ENCODE peak calls at places on chromosomes 7 and 10, in eight cellular contexts. W is lung, G is bronchial epithelial cell, F is right lobe of liver, U is fibroblast of lung, V is breast epithelium, X is fibroblast of pulmonary artery, A is A549. D is an unnamed sample.

GRCh38 chr10:79491171-79491835 is 21.0 kb upstream of the EIF5AL1 start:
- DNase-seq in W (no peak), V (no peak), F (no peak), A (no peak), U (no peak), G (no peak), X (no peak), D (no peak)

GRCh38 chr7:82044497-82045080 is 274.7 kb upstream of the HGF start:
- DNase-seq in A (no peak), V (no peak), G (peak), F (no peak), X (peak), U (peak), W (peak), D (peak)

GRCh38 chr10:63829020-63829419 is 307.8 kb downstream of the REEP3 start:
- DNase-seq in F (no peak), X (peak), W (no peak), G (peak), U (no peak), A (no peak), V (no peak), D (no peak)

GRCh38 chr10:79375321-79376077 is 28.2 kb downstream of the PPIF start:
- DNase-seq in A (no peak), X (peak), G (peak), F (peak), W (no peak), U (peak), V (peak), D (peak)

GRCh38 chr10:132746801-132747625 is 38.9 kb downstream of the NKX6-2 start:
- DNase-seq in G (no peak), A (no peak), V (no peak), F (no peak), X (no peak), W (no peak), U (no peak), D (no peak)

GRCh38 chr10:62562101-62562500 is 187.9 kb downstream of the ZNF365 start:
- DNase-seq in W (no peak), X (no peak), G (no peak), A (no peak), V (no peak), F (no peak), U (no peak), D (no peak)

GRCh38 chr7:92968502-92968901 is 132.1 kb upstream of the CDK6 start:
- DNase-seq in V (no peak), W (no peak), U (no peak), G (peak), F (no peak), X (no peak), A (no peak), D (no peak)

GRCh38 chr10:14016011-14016536 is 314.6 kb downstream of the FRMD4A start:
- DNase-seq in X (peak), G (no peak), F (no peak), U (peak), W (peak), V (no peak), A (no peak), D (no peak)

GRCh38 chr10:103818110-103818509 is 37.3 kb downstream of the SH3PXD2A start:
- DNase-seq in U (peak), V (no peak), X (no peak), F (peak), A (no peak), W (no peak), G (no peak), D (no peak)

GRCh38 chr7:70092314-70093303 is 494.3 kb downstream of the AUTS2 start:
- DNase-seq in G (no peak), X (peak), W (no peak), A (no peak), V (no peak), F (no peak), U (peak), D (peak)

GRCh38 chr7:21941570-21942224 is 4.0 kb downstream of the CDCA7L start:
- DNase-seq in X (peak), U (peak), V (no peak), F (no peak), W (no peak), G (peak), A (no peak), D (peak)

GRCh38 chr10:1211844-1212570 is 155.8 kb downstream of the WDR37 start:
- DNase-seq in A (no peak), X (no peak), G (no peak), U (no peak), V (no peak), F (no peak), W (no peak), D (no peak)

GRCh38 chr10:1213252-1213651 is 157.1 kb downstream of the WDR37 start:
- DNase-seq in F (no peak), X (no peak), W (no peak), U (no peak), A (no peak), G (no peak), V (no peak), D (no peak)

GRCh38 chr10:1210667-1211066 is 154.5 kb downstream of the WDR37 start:
- DNase-seq in G (no peak), X (no peak), A (no peak), W (no peak), U (no peak), F (no peak), V (no peak), D (no peak)

GRCh38 chr10:1213707-1214675 is 157.8 kb downstream of the WDR37 start:
- DNase-seq in A (no peak), U (no peak), X (no peak), W (no peak), G (no peak), V (no peak), F (no peak), D (no peak)

GRCh38 chr10:1212571-1213141 is 156.5 kb downstream of the WDR37 start:
- DNase-seq in U (no peak), A (no peak), G (no peak), X (no peak), F (no peak), W (no peak), V (no peak), D (no peak)
- TF ChIP-seq CTCF in U (no peak), A (no peak), G (no peak), X (no peak), F (no peak), W (no peak), V (no peak), D (no peak)

GRCh38 chr7:121873795-121874194 is 834 bp downstream of the PTPRZ1 start:
- DNase-seq in U (no peak), W (no peak), X (peak), V (no peak), G (peak), A (no peak), F (no peak), D (peak)
- H3K4me3 ChIP-seq in U (peak), W (peak), X (peak), V (peak), G (peak), A (peak), F (peak), D (peak)

GRCh38 chr10:26857991-26858706 is 2.6 kb downstream of the ABI1 start:
- DNase-seq in V (no peak), X (peak), W (no peak), U (peak), F (no peak), G (peak), A (no peak), D (no peak)
- TF ChIP-seq CTCF in V (no peak), X (peak), W (no peak), U (no peak), F (no peak), G (no peak), A (no peak), D (no peak)

DNA sequence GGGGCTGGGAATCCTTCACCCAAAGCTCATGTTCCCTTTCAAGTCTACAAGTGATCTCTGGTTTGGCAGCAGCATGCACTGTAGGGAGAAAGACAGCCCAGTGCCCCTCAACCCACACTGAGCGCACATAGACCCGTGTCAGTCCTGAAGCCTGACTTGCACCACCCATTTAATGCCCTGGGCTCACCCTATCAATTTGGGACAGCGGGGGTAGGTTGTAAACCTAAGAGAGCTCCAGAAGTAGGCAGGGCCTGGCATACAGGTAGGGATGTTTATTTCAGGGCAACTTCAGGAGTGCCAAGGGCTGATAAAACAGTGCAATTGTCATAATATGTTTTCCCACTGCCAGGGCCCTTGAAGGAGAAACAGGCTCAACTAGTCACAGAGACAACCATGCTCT is 3.5 kb upstream of the ATP6V0E2 start:
- DNase-seq in G (no peak), V (no peak), U (no peak), A (no peak), X (no peak), W (no peak), F (no peak), D (no peak)
- H3K4me3 ChIP-seq in G (no peak), V (no peak), U (no peak), A (no peak), X (no peak), W (no peak), F (no peak), D (no peak)

DNA sequence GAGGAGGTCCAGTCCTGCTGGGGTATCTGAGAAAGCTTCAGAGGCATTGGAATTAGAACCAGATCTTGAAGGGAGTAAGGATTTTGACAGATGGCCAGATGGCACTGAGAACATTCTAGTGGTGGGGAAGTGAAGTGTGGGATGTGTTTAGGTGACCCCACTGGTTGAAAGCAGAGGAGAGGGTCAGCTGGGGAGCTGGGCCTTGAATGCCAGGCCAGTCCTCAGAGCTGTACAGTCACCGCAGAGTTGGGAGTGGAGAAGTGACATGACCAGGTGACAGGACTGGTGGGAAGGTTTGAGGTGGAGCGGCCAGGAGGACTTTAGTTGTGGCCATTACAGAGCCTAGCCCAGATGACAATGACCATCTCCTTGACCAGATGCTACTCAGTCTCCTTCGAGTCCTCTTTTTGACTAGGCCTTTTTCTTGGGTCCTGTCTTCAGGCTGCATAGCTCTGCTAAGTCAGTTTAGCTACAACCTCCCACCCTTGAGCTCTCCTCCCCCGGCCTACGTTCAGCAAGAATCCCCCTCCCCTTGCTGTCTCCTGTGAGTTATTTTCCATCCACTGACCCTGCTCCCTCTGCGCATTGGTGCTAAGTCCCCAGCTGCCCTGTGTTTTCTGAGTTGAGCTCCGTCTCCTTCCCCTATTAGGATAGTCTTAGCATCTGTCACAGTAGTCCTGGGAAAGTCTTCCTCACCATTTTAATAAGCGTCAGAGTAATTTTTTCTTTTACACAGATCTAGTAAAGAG is 56.3 kb downstream of the CCNY start:
- DNase-seq in G (no peak), F (no peak), V (no peak), U (no peak), X (no peak), A (no peak), W (no peak), D (no peak)
- TF ChIP-seq CTCF in G (no peak), F (no peak), V (no peak), U (no peak), X (no peak), A (no peak), W (no peak), D (no peak)

GRCh38 chr10:7365029-7365750 is 45.6 kb downstream of the SFMBT2 start:
- DNase-seq in X (no peak), F (no peak), U (peak), W (no peak), G (no peak), A (no peak), V (no peak), D (no peak)
- H3K4me3 ChIP-seq in X (no peak), F (no peak), U (no peak), W (no peak), G (no peak), A (no peak), V (no peak), D (no peak)

DNA sequence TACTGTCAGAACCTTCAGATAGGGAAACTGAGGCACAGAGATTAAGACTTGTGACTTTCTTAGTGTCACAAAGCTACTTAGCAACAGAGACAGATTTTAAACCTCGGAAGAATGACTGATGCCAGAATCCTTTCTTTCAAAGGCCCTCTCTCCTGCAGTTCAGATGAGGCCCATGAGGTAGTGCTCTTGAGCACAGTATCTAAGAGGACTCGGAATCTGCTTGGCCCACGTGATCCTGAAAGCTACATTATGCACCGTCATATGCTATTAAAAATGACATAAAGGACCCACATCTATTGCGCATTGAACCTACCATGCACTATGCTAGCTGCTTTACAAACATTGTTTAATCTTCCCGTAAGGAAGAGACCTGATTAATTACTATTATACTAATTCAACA is 355.9 kb downstream of the SFMBT2 start:
- DNase-seq in W (no peak), U (no peak), V (no peak), X (peak), G (no peak), F (no peak), A (peak), D (peak)
- TF ChIP-seq CTCF in W (no peak), U (no peak), V (no peak), X (peak), G (no peak), F (peak), A (no peak), D (peak)

DNA sequence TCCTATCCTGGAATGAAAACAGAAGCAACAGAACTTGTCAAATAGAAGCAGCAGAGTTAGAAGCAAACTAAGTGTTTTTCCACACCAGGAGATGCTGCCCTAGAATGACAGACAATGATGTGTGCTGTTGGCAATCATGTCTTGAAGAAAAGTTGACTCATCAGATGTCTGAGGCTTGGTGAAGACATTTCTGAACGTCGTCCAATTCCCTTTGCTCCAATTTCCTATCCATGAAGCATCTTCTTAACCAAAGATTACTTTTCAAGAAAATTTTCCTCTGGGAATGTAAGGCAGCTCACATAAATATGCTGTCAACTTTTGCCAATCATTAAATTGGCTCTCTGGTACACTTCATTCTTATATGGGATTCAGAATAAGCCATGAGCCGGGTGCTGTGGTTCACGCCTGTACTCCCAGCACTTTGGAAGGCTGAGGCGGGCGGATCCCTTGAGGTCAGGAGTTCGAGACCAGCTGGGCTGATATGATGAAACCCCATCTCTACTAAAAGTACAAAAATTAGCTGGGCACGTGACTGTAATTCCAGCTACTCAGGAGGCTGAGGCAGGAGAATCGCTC is 34.6 kb downstream of the MALSU1 start:
- DNase-seq in V (no peak), A (peak), W (no peak), U (peak), X (peak), F (no peak), G (peak), D (peak)
- H3K4me3 ChIP-seq in V (no peak), A (peak), W (no peak), U (no peak), X (no peak), F (no peak), G (no peak), D (no peak)

D was measured in astrocyte of the spinal cord.